ENCODE peak calls at places on chromosomes 12 and 14, in five cellular contexts. M is activated B cell treated with CpG ODN at 0.5 μM for 24 hours, U is cardiac muscle cell, R is BE2C, K is prostate gland. B is an unnamed sample.

GRCh38 chr12:103924761-103925641 is 5.2 kb upstream of the HSP90B1 start:
- DNase-seq in M (peak), R (peak), K (no peak), U (peak), B (no peak)

GRCh38 chr14:20989787-20990600 is at the start of gene METTL17:
- DNase-seq in M (peak), R (peak), U (peak), K (peak), B (peak)

GRCh38 chr12:121296618-121297476 is at the start of gene CAMKK2:
- DNase-seq in K (peak), R (peak), M (peak), U (peak), B (peak)

GRCh38 chr12:79587368-79587767 is 103.4 kb downstream of the PAWR start:
- DNase-seq in U (no peak), K (no peak), M (no peak), R (no peak), B (no peak)

GRCh38 chr12:106248849-106249371 is 1.1 kb upstream of the CKAP4 start:
- DNase-seq in U (peak), M (no peak), K (no peak), R (no peak), B (no peak)

GRCh38 chr14:69048456-69048855 is 69.4 kb upstream of the ACTN1 start:
- DNase-seq in M (no peak), K (no peak), U (peak), R (peak), B (no peak)

GRCh38 chr12:726281-727140 is 25.9 kb upstream of the WNK1 start:
- DNase-seq in U (no peak), R (no peak), M (no peak), K (no peak), B (no peak)

GRCh38 chr14:81220488-81220766 is 332 bp downstream of the GTF2A1 start:
- DNase-seq in M (no peak), R (no peak), U (no peak), K (no peak), B (no peak)

DNA sequence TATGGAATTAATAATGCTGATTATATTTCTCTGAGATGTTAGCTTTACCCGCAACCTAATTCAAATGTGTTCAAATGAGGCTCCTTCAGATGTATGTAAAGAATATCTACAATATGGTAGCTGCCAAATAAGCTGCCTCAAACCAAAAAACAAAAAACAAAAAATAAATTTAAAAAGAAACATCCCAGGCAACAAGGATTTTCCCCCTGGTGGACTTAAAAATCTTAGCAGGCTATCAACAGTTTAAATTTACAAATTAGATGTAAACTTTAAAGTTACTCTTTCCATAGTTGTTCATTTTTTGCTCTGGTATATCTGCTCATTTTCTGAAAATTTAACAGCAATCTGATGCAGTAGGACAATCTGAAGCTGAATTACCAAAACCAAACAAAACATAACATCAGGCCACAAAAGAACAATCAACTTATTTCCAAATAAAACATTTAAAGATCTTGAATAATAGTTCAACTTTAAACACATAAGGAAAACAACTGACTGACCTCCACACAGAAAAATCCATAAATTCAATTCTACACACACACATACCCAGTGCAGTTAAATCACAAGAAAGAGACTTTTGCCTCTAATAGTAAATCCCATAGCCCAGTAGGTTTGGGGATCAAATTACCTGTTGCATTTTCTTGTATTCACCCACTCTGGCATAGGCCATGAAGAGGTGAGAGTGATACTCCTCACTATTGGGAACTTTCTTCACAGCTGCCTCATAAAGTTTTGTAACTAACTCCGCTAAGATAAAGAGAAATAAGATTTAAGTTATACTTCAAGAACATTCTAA is 21.3 kb downstream of the NAA25 start:
- DNase-seq in U (no peak), K (no peak), M (no peak), R (no peak), B (no peak)
- TF ChIP-seq CTCF in U (peak), K (no peak), M (no peak), R (no peak), B (peak)

GRCh38 chr14:74539503-74539902 is 45.9 kb downstream of the ISCA2 start:
- DNase-seq in U (no peak), M (no peak), K (no peak), R (no peak), B (no peak)
- TF ChIP-seq CTCF in U (no peak), M (no peak), K (no peak), R (no peak), B (no peak)

GRCh38 chr12:77928078-77928477 is 97.4 kb downstream of the NAV3 start:
- DNase-seq in R (no peak), M (no peak), K (no peak), U (no peak), B (no peak)

GRCh38 chr12:77932216-77932615 is 101.5 kb downstream of the NAV3 start:
- DNase-seq in K (no peak), M (no peak), U (no peak), R (no peak), B (no peak)
- TF ChIP-seq CTCF in K (no peak), M (no peak), U (peak), R (peak), B (no peak)

DNA sequence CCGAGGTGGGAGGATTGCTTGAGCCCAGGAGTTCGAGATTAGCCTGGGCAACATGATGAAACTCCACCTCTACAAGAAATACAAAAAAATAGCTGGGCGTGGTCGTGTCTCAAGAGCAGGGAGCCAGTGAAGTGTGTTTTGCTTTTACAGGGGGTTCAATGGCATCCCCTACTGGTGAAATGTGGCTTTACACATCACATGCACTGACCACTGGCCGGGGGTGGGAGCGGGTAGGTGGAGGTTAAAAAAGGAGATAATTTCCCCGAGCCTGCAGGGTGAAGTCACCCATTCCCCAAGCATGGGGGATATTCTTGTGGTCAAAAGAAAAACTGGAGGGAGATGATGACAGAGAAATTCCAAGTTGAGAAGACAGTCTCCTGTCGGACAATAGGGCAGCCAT is 63.6 kb upstream of the PWP1 start:
- DNase-seq in K (no peak), M (no peak), R (peak), U (peak), B (no peak)
- TF ChIP-seq CTCF in K (no peak), M (no peak), R (peak), U (peak), B (peak)

DNA sequence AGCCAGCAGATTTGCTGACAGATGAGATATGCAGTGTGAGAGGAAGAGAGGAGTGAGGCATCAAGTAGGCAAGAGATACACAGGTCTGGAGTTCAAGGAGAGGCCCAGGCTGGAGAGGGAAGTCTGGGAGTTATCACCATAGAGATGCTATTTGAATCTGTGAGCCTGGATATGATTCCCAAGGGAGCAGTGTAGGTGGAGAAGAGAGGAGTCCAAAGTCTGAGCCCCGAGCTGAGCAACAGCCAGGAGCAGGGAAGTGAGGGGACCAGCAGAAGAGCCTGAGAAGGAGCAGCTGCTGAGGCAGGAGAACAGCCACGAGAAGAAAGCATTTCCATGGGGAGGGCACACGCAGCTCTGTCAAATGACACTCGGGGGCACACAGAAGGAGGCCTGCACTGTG is 20.2 kb upstream of the NXPH4 start:
- DNase-seq in U (no peak), R (no peak), M (no peak), K (no peak), B (no peak)
- TF ChIP-seq CTCF in U (no peak), R (no peak), M (no peak), K (no peak), B (no peak)

DNA sequence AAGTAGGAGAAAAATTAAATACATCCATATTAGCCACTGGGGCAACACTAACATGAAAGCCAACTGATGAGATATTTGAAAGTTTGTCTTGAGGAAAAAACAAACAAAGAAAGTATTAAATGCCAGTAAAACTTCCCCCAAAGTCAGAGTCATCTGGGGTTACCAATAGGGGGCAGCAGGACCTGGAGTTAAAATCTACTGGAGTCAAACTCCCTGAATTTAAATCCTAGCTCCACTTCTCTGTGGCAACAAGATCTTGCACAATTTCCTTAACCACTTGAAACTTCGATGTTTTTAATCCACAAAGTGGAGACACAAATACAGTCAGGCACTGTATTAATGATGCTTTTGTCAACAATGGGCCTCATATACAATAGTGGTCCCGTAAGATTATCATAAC is 14.4 kb downstream of the PLEKHG7 start:
- DNase-seq in K (no peak), M (no peak), R (no peak), U (peak), B (no peak)
- TF ChIP-seq CTCF in K (no peak), M (no peak), R (peak), U (peak), B (peak)

DNA sequence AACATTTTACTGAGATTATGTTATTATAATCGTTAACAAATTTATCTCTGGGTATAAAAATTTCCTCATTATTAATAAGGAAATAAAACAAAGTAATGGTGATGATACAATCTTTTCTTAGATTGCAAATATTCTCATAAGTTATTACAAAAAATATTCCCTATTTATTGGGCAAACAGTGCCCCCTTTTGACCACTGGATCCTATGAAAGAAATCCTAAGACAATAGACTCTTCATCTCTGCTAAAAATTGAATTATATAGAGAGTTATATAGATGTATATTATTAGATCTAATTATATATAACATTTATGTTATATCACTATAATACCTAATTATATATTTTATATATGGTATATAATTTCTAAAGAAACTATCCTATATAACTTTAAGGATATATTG is 94.2 kb upstream of the FGD4 start:
- DNase-seq in K (no peak), M (no peak), U (peak), R (no peak), B (no peak)
- TF ChIP-seq CTCF in K (no peak), M (no peak), U (peak), R (peak), B (no peak)

B was measured in mesothelial cell of epicardium.